ENCODE peak calls at places on chromosome 17, in eight cellular contexts. One of them, this sample, is unnamed.

GRCh38 chr17:63481488-63481870 is 4.6 kb downstream of the ACE start:
- DNase-seq in esophagus squamous epithelium: no peak
- DNase-seq in AG08395: no peak
- DNase-seq in EL: no peak
- DNase-seq in mesothelial cell of epicardium: no peak
- DNase-seq in lower leg skin: no peak
- DNase-seq in 8988T: no peak
- DNase-seq in stimulated activated CD8-positive, alpha-beta memory T cell treated with anti-CD3 and anti-CD28 coated beads, Interleukin-7, amount 100 ng/mL, for 48 hours: no peak
- DNase-seq in this sample: no peak

GRCh38 chr17:41547921-41548843 is 20.1 kb upstream of the KRT19 start:
- DNase-seq in lower leg skin: peak; percentile 64
- DNase-seq in AG08395: peak; percentile 96
- DNase-seq in esophagus squamous epithelium: no peak
- DNase-seq in EL: peak; percentile 99
- DNase-seq in mesothelial cell of epicardium: no peak
- DNase-seq in 8988T: peak; percentile 66
- DNase-seq in stimulated activated CD8-positive, alpha-beta memory T cell treated with anti-CD3 and anti-CD28 coated beads, Interleukin-7, amount 100 ng/mL, for 48 hours: peak; percentile 85
- DNase-seq in this sample: no peak

GRCh38 chr17:47735139-47735464 is 2.1 kb downstream of the TBX21 start:
- DNase-seq in stimulated activated CD8-positive, alpha-beta memory T cell treated with anti-CD3 and anti-CD28 coated beads, Interleukin-7, amount 100 ng/mL, for 48 hours: no peak
- DNase-seq in 8988T: no peak
- DNase-seq in AG08395: no peak
- DNase-seq in esophagus squamous epithelium: no peak
- DNase-seq in mesothelial cell of epicardium: no peak
- DNase-seq in EL: no peak
- DNase-seq in lower leg skin: no peak
- DNase-seq in this sample: no peak

GRCh38 chr17:12619444-12620199 is 46.1 kb upstream of the MYOCD start:
- DNase-seq in AG08395: no peak
- DNase-seq in 8988T: no peak
- DNase-seq in mesothelial cell of epicardium: no peak
- DNase-seq in esophagus squamous epithelium: no peak
- DNase-seq in stimulated activated CD8-positive, alpha-beta memory T cell treated with anti-CD3 and anti-CD28 coated beads, Interleukin-7, amount 100 ng/mL, for 48 hours: no peak
- DNase-seq in EL: peak; percentile 7
- DNase-seq in lower leg skin: no peak
- DNase-seq in this sample: no peak

GRCh38 chr17:12927541-12928425 is 90.0 kb downstream of the ELAC2 start:
- DNase-seq in AG08395: no peak
- DNase-seq in stimulated activated CD8-positive, alpha-beta memory T cell treated with anti-CD3 and anti-CD28 coated beads, Interleukin-7, amount 100 ng/mL, for 48 hours: no peak
- DNase-seq in 8988T: no peak
- DNase-seq in EL: no peak
- DNase-seq in mesothelial cell of epicardium: no peak
- DNase-seq in esophagus squamous epithelium: no peak
- DNase-seq in lower leg skin: no peak
- DNase-seq in this sample: no peak

GRCh38 chr17:67244621-67245072 is 349 bp downstream of the HELZ start:
- DNase-seq in stimulated activated CD8-positive, alpha-beta memory T cell treated with anti-CD3 and anti-CD28 coated beads, Interleukin-7, amount 100 ng/mL, for 48 hours: no peak
- DNase-seq in mesothelial cell of epicardium: no peak
- DNase-seq in 8988T: no peak
- DNase-seq in AG08395: no peak
- DNase-seq in lower leg skin: no peak
- DNase-seq in esophagus squamous epithelium: no peak
- DNase-seq in EL: peak; percentile 36
- DNase-seq in this sample: no peak

GRCh38 chr17:27430882-27431491 is 25.3 kb upstream of the KSR1 start:
- DNase-seq in esophagus squamous epithelium: no peak
- DNase-seq in 8988T: peak; percentile 65
- DNase-seq in mesothelial cell of epicardium: no peak
- DNase-seq in AG08395: peak; percentile 56
- DNase-seq in EL: peak; percentile 57
- DNase-seq in stimulated activated CD8-positive, alpha-beta memory T cell treated with anti-CD3 and anti-CD28 coated beads, Interleukin-7, amount 100 ng/mL, for 48 hours: no peak
- DNase-seq in lower leg skin: no peak
- DNase-seq in this sample: peak; percentile 38

GRCh38 chr17:76271669-76272540 is 6.8 kb downstream of the UBALD2 start:
- DNase-seq in 8988T: no peak
- DNase-seq in stimulated activated CD8-positive, alpha-beta memory T cell treated with anti-CD3 and anti-CD28 coated beads, Interleukin-7, amount 100 ng/mL, for 48 hours: peak; percentile 92
- DNase-seq in mesothelial cell of epicardium: no peak
- DNase-seq in AG08395: no peak
- DNase-seq in esophagus squamous epithelium: no peak
- DNase-seq in lower leg skin: no peak
- DNase-seq in EL: no peak
- DNase-seq in this sample: no peak

GRCh38 chr17:10875411-10875810 is 37.5 kb upstream of the PIRT start:
- DNase-seq in esophagus squamous epithelium: no peak
- DNase-seq in AG08395: no peak
- DNase-seq in stimulated activated CD8-positive, alpha-beta memory T cell treated with anti-CD3 and anti-CD28 coated beads, Interleukin-7, amount 100 ng/mL, for 48 hours: no peak
- DNase-seq in lower leg skin: no peak
- DNase-seq in EL: peak; percentile 2
- DNase-seq in mesothelial cell of epicardium: peak; percentile 32
- DNase-seq in 8988T: no peak
- DNase-seq in this sample: no peak

GRCh38 chr17:7184091-7184488 is 4.9 kb upstream of the ASGR1 start:
- DNase-seq in EL: no peak
- DNase-seq in lower leg skin: peak; percentile 27
- DNase-seq in stimulated activated CD8-positive, alpha-beta memory T cell treated with anti-CD3 and anti-CD28 coated beads, Interleukin-7, amount 100 ng/mL, for 48 hours: no peak
- DNase-seq in mesothelial cell of epicardium: no peak
- DNase-seq in 8988T: no peak
- DNase-seq in AG08395: no peak
- DNase-seq in esophagus squamous epithelium: no peak
- DNase-seq in this sample: no peak

GRCh38 chr17:76432712-76433336 is 20.1 kb downstream of the UBE2O start:
- DNase-seq in AG08395: no peak
- DNase-seq in 8988T: no peak
- DNase-seq in lower leg skin: no peak
- DNase-seq in mesothelial cell of epicardium: no peak
- DNase-seq in stimulated activated CD8-positive, alpha-beta memory T cell treated with anti-CD3 and anti-CD28 coated beads, Interleukin-7, amount 100 ng/mL, for 48 hours: no peak
- DNase-seq in esophagus squamous epithelium: no peak
- DNase-seq in EL: peak; percentile 22
- DNase-seq in this sample: no peak

GRCh38 chr17:14297161-14297851 is 3.6 kb upstream of the HS3ST3B1 start:
- DNase-seq in AG08395: peak; percentile 66
- DNase-seq in EL: peak; percentile 81
- DNase-seq in stimulated activated CD8-positive, alpha-beta memory T cell treated with anti-CD3 and anti-CD28 coated beads, Interleukin-7, amount 100 ng/mL, for 48 hours: no peak
- DNase-seq in mesothelial cell of epicardium: no peak
- DNase-seq in 8988T: no peak
- DNase-seq in esophagus squamous epithelium: no peak
- DNase-seq in lower leg skin: no peak
- DNase-seq in this sample: peak; percentile 81

GRCh38 chr17:48604770-48605329 is at the start of gene HOXB6:
- DNase-seq in 8988T: no peak
- DNase-seq in mesothelial cell of epicardium: no peak
- DNase-seq in EL: no peak
- DNase-seq in AG08395: no peak
- DNase-seq in lower leg skin: no peak
- DNase-seq in esophagus squamous epithelium: no peak
- DNase-seq in stimulated activated CD8-positive, alpha-beta memory T cell treated with anti-CD3 and anti-CD28 coated beads, Interleukin-7, amount 100 ng/mL, for 48 hours: no peak
- DNase-seq in this sample: no peak

GRCh38 chr17:44557653-44558285 is 485 bp downstream of the FZD2 start:
- DNase-seq in stimulated activated CD8-positive, alpha-beta memory T cell treated with anti-CD3 and anti-CD28 coated beads, Interleukin-7, amount 100 ng/mL, for 48 hours: no peak
- DNase-seq in 8988T: no peak
- DNase-seq in esophagus squamous epithelium: no peak
- DNase-seq in EL: peak; percentile 66
- DNase-seq in mesothelial cell of epicardium: peak; percentile 52
- DNase-seq in AG08395: peak; percentile 28
- DNase-seq in lower leg skin: no peak
- DNase-seq in this sample: no peak

GRCh38 chr17:32477220-32477619 is 9.6 kb upstream of the CDK5R1 start:
- DNase-seq in lower leg skin: no peak
- DNase-seq in EL: no peak
- DNase-seq in mesothelial cell of epicardium: no peak
- DNase-seq in stimulated activated CD8-positive, alpha-beta memory T cell treated with anti-CD3 and anti-CD28 coated beads, Interleukin-7, amount 100 ng/mL, for 48 hours: no peak
- DNase-seq in 8988T: no peak
- DNase-seq in esophagus squamous epithelium: no peak
- DNase-seq in AG08395: no peak
- DNase-seq in this sample: no peak

GRCh38 chr17:39755550-39756375 is 18.0 kb downstream of the GRB7 start:
- DNase-seq in stimulated activated CD8-positive, alpha-beta memory T cell treated with anti-CD3 and anti-CD28 coated beads, Interleukin-7, amount 100 ng/mL, for 48 hours: no peak
- DNase-seq in lower leg skin: no peak
- DNase-seq in EL: no peak
- DNase-seq in esophagus squamous epithelium: no peak
- DNase-seq in AG08395: no peak
- DNase-seq in mesothelial cell of epicardium: no peak
- DNase-seq in 8988T: no peak
- DNase-seq in this sample: no peak

GRCh38 chr17:76691379-76692191 is 19.2 kb downstream of the MXRA7 start:
- DNase-seq in esophagus squamous epithelium: no peak
- DNase-seq in mesothelial cell of epicardium: no peak
- DNase-seq in 8988T: no peak
- DNase-seq in EL: no peak
- DNase-seq in AG08395: no peak
- DNase-seq in stimulated activated CD8-positive, alpha-beta memory T cell treated with anti-CD3 and anti-CD28 coated beads, Interleukin-7, amount 100 ng/mL, for 48 hours: no peak
- DNase-seq in lower leg skin: no peak
- DNase-seq in this sample: no peak

GRCh38 chr17:146546-146945 is 9.2 kb downstream of the SCGB1C2 start:
- DNase-seq in esophagus squamous epithelium: no peak
- DNase-seq in AG08395: no peak
- DNase-seq in EL: no peak
- DNase-seq in mesothelial cell of epicardium: no peak
- DNase-seq in stimulated activated CD8-positive, alpha-beta memory T cell treated with anti-CD3 and anti-CD28 coated beads, Interleukin-7, amount 100 ng/mL, for 48 hours: no peak
- DNase-seq in 8988T: no peak
- DNase-seq in lower leg skin: no peak
- DNase-seq in this sample: no peak

GRCh38 chr17:71970312-71970711 is 150.5 kb upstream of the SOX9 start:
- DNase-seq in esophagus squamous epithelium: no peak
- DNase-seq in lower leg skin: no peak
- DNase-seq in AG08395: no peak
- DNase-seq in mesothelial cell of epicardium: no peak
- DNase-seq in EL: peak; percentile 47
- DNase-seq in stimulated activated CD8-positive, alpha-beta memory T cell treated with anti-CD3 and anti-CD28 coated beads, Interleukin-7, amount 100 ng/mL, for 48 hours: no peak
- DNase-seq in 8988T: no peak
- DNase-seq in this sample: no peak

GRCh38 chr17:45965741-45966140 is 33.3 kb upstream of the STH start:
- DNase-seq in stimulated activated CD8-positive, alpha-beta memory T cell treated with anti-CD3 and anti-CD28 coated beads, Interleukin-7, amount 100 ng/mL, for 48 hours: no peak
- DNase-seq in esophagus squamous epithelium: no peak
- DNase-seq in lower leg skin: no peak
- DNase-seq in 8988T: no peak
- DNase-seq in mesothelial cell of epicardium: no peak
- DNase-seq in AG08395: no peak
- DNase-seq in EL: no peak
- DNase-seq in this sample: no peak

GRCh38 chr17:44878627-44879221 is 20.5 kb downstream of the EFTUD2 start:
- DNase-seq in lower leg skin: no peak
- DNase-seq in 8988T: no peak
- DNase-seq in stimulated activated CD8-positive, alpha-beta memory T cell treated with anti-CD3 and anti-CD28 coated beads, Interleukin-7, amount 100 ng/mL, for 48 hours: no peak
- DNase-seq in esophagus squamous epithelium: no peak
- DNase-seq in EL: peak; percentile 47
- DNase-seq in AG08395: peak; percentile 62
- DNase-seq in mesothelial cell of epicardium: no peak
- DNase-seq in this sample: peak; percentile 28

GRCh38 chr17:13619462-13619861 is 17.7 kb upstream of the HS3ST3A1 start:
- DNase-seq in AG08395: no peak
- DNase-seq in 8988T: no peak
- DNase-seq in EL: no peak
- DNase-seq in mesothelial cell of epicardium: no peak
- DNase-seq in stimulated activated CD8-positive, alpha-beta memory T cell treated with anti-CD3 and anti-CD28 coated beads, Interleukin-7, amount 100 ng/mL, for 48 hours: no peak
- DNase-seq in esophagus squamous epithelium: no peak
- DNase-seq in lower leg skin: no peak
- DNase-seq in this sample: no peak

GRCh38 chr17:69325518-69326301 is 1.2 kb downstream of the ABCA5 start:
- DNase-seq in stimulated activated CD8-positive, alpha-beta memory T cell treated with anti-CD3 and anti-CD28 coated beads, Interleukin-7, amount 100 ng/mL, for 48 hours: no peak
- DNase-seq in lower leg skin: no peak
- DNase-seq in esophagus squamous epithelium: no peak
- DNase-seq in mesothelial cell of epicardium: no peak
- DNase-seq in AG08395: no peak
- DNase-seq in 8988T: no peak
- DNase-seq in EL: no peak
- DNase-seq in this sample: peak; percentile 11

GRCh38 chr17:21500064-21500463 is 123.9 kb downstream of the KCNJ12 start:
- DNase-seq in 8988T: no peak
- DNase-seq in esophagus squamous epithelium: no peak
- DNase-seq in AG08395: no peak
- DNase-seq in mesothelial cell of epicardium: no peak
- DNase-seq in EL: no peak
- DNase-seq in lower leg skin: no peak
- DNase-seq in stimulated activated CD8-positive, alpha-beta memory T cell treated with anti-CD3 and anti-CD28 coated beads, Interleukin-7, amount 100 ng/mL, for 48 hours: no peak
- DNase-seq in this sample: no peak

GRCh38 chr17:43125967-43126910 is 1.1 kb upstream of the BRCA1 start:
- DNase-seq in AG08395: no peak
- DNase-seq in stimulated activated CD8-positive, alpha-beta memory T cell treated with anti-CD3 and anti-CD28 coated beads, Interleukin-7, amount 100 ng/mL, for 48 hours: no peak
- DNase-seq in esophagus squamous epithelium: no peak
- DNase-seq in EL: peak; percentile 39
- DNase-seq in 8988T: peak; percentile 44
- DNase-seq in lower leg skin: no peak
- DNase-seq in mesothelial cell of epicardium: no peak
- DNase-seq in this sample: peak; percentile 43

GRCh38 chr17:39701012-39701783 is 1.3 kb downstream of the ERBB2 start:
- DNase-seq in lower leg skin: no peak
- DNase-seq in stimulated activated CD8-positive, alpha-beta memory T cell treated with anti-CD3 and anti-CD28 coated beads, Interleukin-7, amount 100 ng/mL, for 48 hours: no peak
- DNase-seq in mesothelial cell of epicardium: no peak
- DNase-seq in AG08395: no peak
- DNase-seq in esophagus squamous epithelium: no peak
- DNase-seq in EL: no peak
- DNase-seq in 8988T: no peak
- DNase-seq in this sample: peak; percentile 26

GRCh38 chr17:79850571-79851460 is 11.6 kb upstream of the CBX4 start:
- DNase-seq in 8988T: peak; percentile 76
- DNase-seq in EL: peak; percentile 93
- DNase-seq in AG08395: peak; percentile 89
- DNase-seq in lower leg skin: no peak
- DNase-seq in mesothelial cell of epicardium: no peak
- DNase-seq in esophagus squamous epithelium: no peak
- DNase-seq in stimulated activated CD8-positive, alpha-beta memory T cell treated with anti-CD3 and anti-CD28 coated beads, Interleukin-7, amount 100 ng/mL, for 48 hours: no peak
- DNase-seq in this sample: no peak

GRCh38 chr17:75691371-75692290 is 24.5 kb downstream of the SAP30BP start:
- DNase-seq in stimulated activated CD8-positive, alpha-beta memory T cell treated with anti-CD3 and anti-CD28 coated beads, Interleukin-7, amount 100 ng/mL, for 48 hours: peak; percentile 68
- DNase-seq in lower leg skin: no peak
- DNase-seq in AG08395: no peak
- DNase-seq in EL: peak; percentile 63
- DNase-seq in esophagus squamous epithelium: no peak
- DNase-seq in 8988T: no peak
- DNase-seq in mesothelial cell of epicardium: no peak
- DNase-seq in this sample: no peak

GRCh38 chr17:34797724-34798123 is 163.5 kb downstream of the CCT6B start:
- DNase-seq in mesothelial cell of epicardium: peak; percentile 65
- DNase-seq in AG08395: peak; percentile 55
- DNase-seq in EL: peak; percentile 17
- DNase-seq in 8988T: no peak
- DNase-seq in lower leg skin: no peak
- DNase-seq in stimulated activated CD8-positive, alpha-beta memory T cell treated with anti-CD3 and anti-CD28 coated beads, Interleukin-7, amount 100 ng/mL, for 48 hours: no peak
- DNase-seq in esophagus squamous epithelium: no peak
- DNase-seq in this sample: peak; percentile 59

GRCh38 chr17:11204991-11205390 is 36.0 kb upstream of the SHISA6 start:
- DNase-seq in mesothelial cell of epicardium: no peak
- DNase-seq in stimulated activated CD8-positive, alpha-beta memory T cell treated with anti-CD3 and anti-CD28 coated beads, Interleukin-7, amount 100 ng/mL, for 48 hours: no peak
- DNase-seq in esophagus squamous epithelium: no peak
- DNase-seq in AG08395: no peak
- DNase-seq in EL: no peak
- DNase-seq in lower leg skin: no peak
- DNase-seq in 8988T: no peak
- DNase-seq in this sample: no peak

GRCh38 chr17:58446086-58446485 is 28.8 kb upstream of the RNF43 start:
- DNase-seq in AG08395: no peak
- DNase-seq in lower leg skin: no peak
- DNase-seq in stimulated activated CD8-positive, alpha-beta memory T cell treated with anti-CD3 and anti-CD28 coated beads, Interleukin-7, amount 100 ng/mL, for 48 hours: no peak
- DNase-seq in EL: no peak
- DNase-seq in 8988T: no peak
- DNase-seq in mesothelial cell of epicardium: no peak
- DNase-seq in esophagus squamous epithelium: no peak
- DNase-seq in this sample: no peak

This sample was measured in HuH-7.5.